ENCODE peak calls at places on chromosomes 11 and 22, in eight cellular contexts. E is prostate gland, J is transverse colon, Q is GM23338, V is K562, F is HL-60, K is spleen, W is stomach. Z is an unnamed sample.

GRCh38 chr22:19974935-19975706 is 33.5 kb upstream of the TXNRD2 start:
- DNase-seq in E (no peak), J (no peak), Q (peak), V (peak), F (peak), K (no peak), W (no peak), Z (no peak)

GRCh38 chr11:126340960-126341709 is 14.4 kb upstream of the ST3GAL4 start:
- DNase-seq in E (no peak), J (no peak), Q (no peak), V (no peak), F (no peak), K (peak), W (no peak), Z (no peak)

GRCh38 chr22:37559901-37560681 is at the start of gene CDC42EP1:
- DNase-seq in E (peak), J (peak), Q (peak), V (peak), F (no peak), K (no peak), W (peak), Z (no peak)

GRCh38 chr11:79095424-79095823 is 345.4 kb downstream of the TENM4 start:
- DNase-seq in E (no peak), J (no peak), Q (no peak), V (no peak), F (no peak), K (no peak), W (no peak), Z (no peak)

GRCh38 chr11:125952973-125953372 is 7.1 kb downstream of the VSIG10L2 start:
- DNase-seq in E (peak), J (peak), Q (no peak), V (no peak), F (no peak), K (peak), W (peak), Z (peak)

GRCh38 chr11:34651551-34651950 is 30.7 kb downstream of the EHF start:
- DNase-seq in E (no peak), J (no peak), Q (peak), V (peak), F (no peak), K (no peak), W (no peak), Z (no peak)

GRCh38 chr11:110531056-110531756 is 101.5 kb downstream of the FDX1 start:
- DNase-seq in E (no peak), J (no peak), Q (no peak), V (no peak), F (no peak), K (no peak), W (no peak), Z (peak)

GRCh38 chr22:23409976-23410375 is 170.1 kb downstream of the IGLL1 start:
- DNase-seq in E (no peak), J (no peak), Q (no peak), V (no peak), F (no peak), K (no peak), W (peak), Z (no peak)

GRCh38 chr22:19879248-19879575 is 24.5 kb upstream of the GNB1L start:
- DNase-seq in E (no peak), J (no peak), Q (no peak), V (no peak), F (no peak), K (peak), W (no peak), Z (no peak)

GRCh38 chr11:32935462-32936029 is 42.9 kb downstream of the QSER1 start:
- DNase-seq in E (no peak), J (no peak), Q (no peak), V (no peak), F (peak), K (no peak), W (no peak), Z (no peak)

GRCh38 chr11:69327741-69328191 is 33.8 kb downstream of the MYEOV start:
- DNase-seq in E (no peak), J (no peak), Q (no peak), V (no peak), F (no peak), K (no peak), W (peak), Z (peak)

GRCh38 chr11:709109-709997 is 3.3 kb downstream of the EPS8L2 start:
- DNase-seq in E (no peak), J (no peak), Q (no peak), V (no peak), F (no peak), K (no peak), W (no peak), Z (no peak)

GRCh38 chr11:13880719-13881118 is 81.8 kb upstream of the SPON1 start:
- DNase-seq in E (no peak), J (no peak), Q (no peak), V (no peak), F (no peak), K (no peak), W (no peak), Z (no peak)

GRCh38 chr11:120208777-120209176 is 2.1 kb upstream of the OAF start:
- DNase-seq in E (no peak), J (peak), Q (no peak), V (no peak), F (peak), K (no peak), W (no peak), Z (no peak)

GRCh38 chr11:120272303-120272702 is 32.4 kb downstream of the POU2F3 start:
- DNase-seq in E (no peak), J (no peak), Q (no peak), V (no peak), F (no peak), K (no peak), W (no peak), Z (no peak)

GRCh38 chr11:117905524-117905923 is 23.7 kb downstream of the TMPRSS13 start:
- DNase-seq in E (no peak), J (no peak), Q (no peak), V (no peak), F (no peak), K (no peak), W (no peak), Z (no peak)

GRCh38 chr11:69284081-69284511 is 9.9 kb upstream of the MYEOV start:
- DNase-seq in E (no peak), J (no peak), Q (no peak), V (no peak), F (no peak), K (no peak), W (no peak), Z (no peak)

GRCh38 chr11:76120513-76121081 is 85.7 kb downstream of the WNT11 start:
- DNase-seq in E (no peak), J (peak), Q (peak), V (no peak), F (no peak), K (no peak), W (no peak), Z (no peak)

GRCh38 chr11:132874638-132875037 is 657.7 kb downstream of the OPCML start:
- DNase-seq in E (no peak), J (no peak), Q (no peak), V (no peak), F (no peak), K (no peak), W (no peak), Z (no peak)

GRCh38 chr11:111494040-111494439 is 18.1 kb downstream of the BTG4 start:
- DNase-seq in E (no peak), J (no peak), Q (no peak), V (no peak), F (no peak), K (no peak), W (no peak), Z (no peak)

GRCh38 chr22:28768701-28769393 is 3.6 kb upstream of the CCDC117 start:
- DNase-seq in E (no peak), J (no peak), Q (no peak), V (no peak), F (no peak), K (no peak), W (no peak), Z (no peak)

GRCh38 chr22:24146190-24146616 is 35.1 kb upstream of the SUSD2 start:
- DNase-seq in E (peak), J (peak), Q (peak), V (peak), F (peak), K (peak), W (peak), Z (no peak)

GRCh38 chr11:60485987-60486386 is 6.6 kb upstream of the MS4A12 start:
- DNase-seq in E (peak), J (peak), Q (peak), V (peak), F (peak), K (peak), W (peak), Z (no peak)

GRCh38 chr11:112881461-112881860 is 79.8 kb upstream of the NCAM1 start:
- DNase-seq in E (peak), J (peak), Q (peak), V (peak), F (no peak), K (no peak), W (peak), Z (no peak)

GRCh38 chr22:30423296-30423958 is 2.1 kb upstream of the MTFP1 start:
- DNase-seq in E (peak), J (peak), Q (peak), V (peak), F (peak), K (peak), W (no peak), Z (no peak)

GRCh38 chr22:24489011-24489410 is 6.1 kb upstream of the UPB1 start:
- DNase-seq in E (no peak), J (no peak), Q (no peak), V (no peak), F (no peak), K (no peak), W (no peak), Z (no peak)

GRCh38 chr11:98155696-98156095 is 865.1 kb upstream of the CNTN5 start:
- DNase-seq in E (no peak), J (no peak), Q (no peak), V (no peak), F (no peak), K (no peak), W (no peak), Z (no peak)

GRCh38 chr11:36091256-36091811 is 147.5 kb downstream of the LDLRAD3 start:
- DNase-seq in E (no peak), J (no peak), Q (no peak), V (peak), F (peak), K (no peak), W (no peak), Z (no peak)

GRCh38 chr22:36497910-36498669 is 8.8 kb downstream of the FOXRED2 start:
- DNase-seq in E (no peak), J (no peak), Q (peak), V (no peak), F (no peak), K (no peak), W (no peak), Z (no peak)

GRCh38 chr11:34281256-34281655 is 76.6 kb downstream of the ABTB2 start:
- DNase-seq in E (no peak), J (no peak), Q (no peak), V (no peak), F (no peak), K (no peak), W (no peak), Z (no peak)

GRCh38 chr22:44942056-44942455 is 67.7 kb downstream of the PHF21B start:
- DNase-seq in E (no peak), J (no peak), Q (no peak), V (no peak), F (no peak), K (no peak), W (no peak), Z (no peak)

GRCh38 chr11:125772834-125773505 is 5.7 kb downstream of the PATE2 start:
- DNase-seq in E (no peak), J (no peak), Q (no peak), V (no peak), F (no peak), K (no peak), W (no peak), Z (no peak)

GRCh38 chr11:122808494-122808893 is 29.8 kb upstream of the CRTAM start:
- DNase-seq in E (no peak), J (peak), Q (no peak), V (no peak), F (peak), K (no peak), W (no peak), Z (no peak)

GRCh38 chr11:30501744-30502143 is 84.4 kb downstream of the MPPED2 start:
- DNase-seq in E (no peak), J (no peak), Q (no peak), V (no peak), F (no peak), K (no peak), W (no peak), Z (no peak)

GRCh38 chr11:11348303-11348702 is 4.7 kb downstream of the CSNK2A3 start:
- DNase-seq in E (no peak), J (no peak), Q (no peak), V (no peak), F (no peak), K (no peak), W (no peak), Z (no peak)

GRCh38 chr11:15654397-15654915 is 539.7 kb downstream of the INSC start:
- DNase-seq in E (no peak), J (no peak), Q (no peak), V (no peak), F (no peak), K (no peak), W (no peak), Z (no peak)

GRCh38 chr11:70036971-70037882 is 40.9 kb upstream of the ANO1 start:
- DNase-seq in E (no peak), J (no peak), Q (no peak), V (no peak), F (no peak), K (no peak), W (peak), Z (peak)

GRCh38 chr11:40328890-40329617 is 1130.4 kb downstream of the LRRC4C start:
- DNase-seq in E (peak), J (peak), Q (no peak), V (no peak), F (no peak), K (no peak), W (peak), Z (no peak)

GRCh38 chr11:118092907-118093571 is 6.3 kb upstream of the SMIM35 start:
- DNase-seq in E (no peak), J (no peak), Q (no peak), V (peak), F (no peak), K (no peak), W (no peak), Z (no peak)

GRCh38 chr22:39026509-39027150 is 5.7 kb downstream of the APOBEC3D start:
- DNase-seq in E (no peak), J (no peak), Q (no peak), V (no peak), F (no peak), K (no peak), W (no peak), Z (no peak)
- TF ChIP-seq POLR2AphosphoS5 in E (no peak), J (no peak), Q (no peak), V (no peak), F (no peak), K (no peak), W (no peak), Z (no peak)

GRCh38 chr11:130125638-130126037 is 33.9 kb upstream of the ST14 start:
- DNase-seq in E (no peak), J (no peak), Q (no peak), V (no peak), F (no peak), K (no peak), W (no peak), Z (no peak)

GRCh38 chr11:130129922-130130321 is 29.7 kb upstream of the ST14 start:
- DNase-seq in E (no peak), J (no peak), Q (no peak), V (no peak), F (no peak), K (no peak), W (no peak), Z (no peak)

GRCh38 chr11:130131957-130132850 is 27.4 kb upstream of the ST14 start:
- DNase-seq in E (peak), J (peak), Q (peak), V (peak), F (peak), K (no peak), W (peak), Z (no peak)

GRCh38 chr11:130127509-130127908 is 32.1 kb upstream of the ST14 start:
- DNase-seq in E (no peak), J (no peak), Q (no peak), V (no peak), F (no peak), K (no peak), W (no peak), Z (no peak)

DNA sequence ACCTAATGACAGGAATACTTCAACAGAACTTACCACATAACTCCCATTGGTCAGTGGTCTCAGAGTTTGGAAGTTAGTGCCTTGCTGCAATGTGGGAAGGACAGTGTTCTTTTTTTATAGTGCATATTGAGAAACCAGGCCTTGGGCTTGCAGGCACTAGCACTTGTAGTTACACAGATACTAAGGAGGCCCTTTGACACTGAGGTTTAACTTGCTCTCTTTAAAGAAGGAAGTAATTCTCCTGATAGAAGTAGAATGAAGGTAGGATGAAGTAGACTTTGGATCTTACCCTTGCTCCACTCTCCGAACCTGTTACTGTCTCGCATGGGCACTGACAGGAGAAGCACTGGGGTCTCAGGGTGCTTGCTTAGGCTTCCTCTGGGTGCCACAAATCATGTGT is 31.0 kb upstream of the ST14 start:
- DNase-seq in E (no peak), J (no peak), Q (no peak), V (no peak), F (peak), K (no peak), W (no peak), Z (no peak)
- TF ChIP-seq CTCF in E (no peak), J (no peak), Q (no peak), V (no peak), F (no peak), K (no peak), W (no peak), Z (no peak)

DNA sequence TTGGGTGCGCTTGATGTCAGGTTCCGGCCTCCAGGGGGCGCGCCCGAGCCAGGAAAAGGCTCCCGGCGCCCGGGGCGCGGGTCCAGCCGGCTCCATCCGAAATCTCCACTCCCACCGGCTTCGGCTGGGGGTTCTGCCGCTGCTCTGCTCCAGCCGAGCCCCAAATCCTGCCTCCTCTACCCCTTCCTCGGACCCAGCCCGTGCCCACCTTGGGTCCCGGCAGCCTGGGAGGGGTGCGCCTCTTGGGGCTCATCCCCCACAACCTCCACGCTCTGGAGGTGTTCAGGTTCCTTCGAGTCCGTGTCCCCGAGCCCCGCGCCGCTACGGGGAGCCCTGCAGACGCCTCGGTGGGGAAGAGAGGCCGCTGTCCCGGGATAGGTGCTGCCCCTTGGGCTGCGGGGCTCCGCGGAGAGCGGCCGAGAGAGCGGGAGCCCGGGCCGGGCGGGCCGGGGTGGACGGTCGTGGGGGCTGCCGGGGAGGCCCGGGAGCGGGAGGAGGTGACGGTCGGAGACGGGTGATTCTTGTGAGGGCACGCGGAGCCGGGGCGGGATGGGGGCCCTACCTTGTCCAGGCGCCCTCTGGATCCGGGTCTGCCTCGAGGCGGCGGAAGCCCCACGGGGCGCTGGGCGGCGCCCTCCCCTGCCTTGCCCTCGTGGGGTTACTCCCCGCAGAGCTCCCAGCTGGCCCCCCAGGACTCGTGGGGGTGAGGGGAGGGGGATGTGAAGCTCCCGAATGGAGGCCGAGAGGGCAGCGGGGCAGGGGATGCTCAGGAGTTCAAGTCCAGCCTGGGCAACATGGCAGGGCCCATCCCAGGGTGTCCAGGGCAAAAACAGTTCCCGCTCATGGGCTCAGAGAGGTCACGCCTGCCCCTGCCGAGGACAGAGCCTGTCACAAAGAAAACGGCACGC is 13.2 kb upstream of the CYB5R3 start:
- DNase-seq in E (peak), J (peak), Q (peak), V (peak), F (peak), K (peak), W (peak), Z (no peak)
- TF ChIP-seq POLR2AphosphoS5 in E (peak), J (no peak), Q (peak), V (no peak), F (no peak), K (peak), W (no peak), Z (no peak)

GRCh38 chr11:128691802-128692749 is 1.8 kb upstream of the FLI1 start:
- DNase-seq in E (no peak), J (no peak), Q (peak), V (no peak), F (no peak), K (peak), W (no peak), Z (no peak)
- TF ChIP-seq CTCF in E (no peak), J (peak), Q (peak), V (peak), F (no peak), K (peak), W (no peak), Z (no peak)

Z was measured in vagina.